ENCODE peak calls at places on chromosomes 13 and 19, in ten cellular contexts. L is sigmoid colon; G is astrocyte of the spinal cord; U is tibial nerve; I is heart left ventricle; O is brain microvascular endothelial cell; J is AG10803; E is adrenal gland; H is CD8-positive, alpha-beta T cell; S is left ventricle myocardium inferior. X is an unnamed sample.
A peak's percentile ranks its signal among the peaks of the same experiment; 100 is the strongest.

GRCh38 chr19:3061214-3062161 is 807 bp downstream of the TLE5 start:
- DNase-seq in L (peak; percentile 84), G (no peak), U (no peak), I (peak; percentile 85), O (no peak), J (peak; percentile 36), E (no peak), H (peak; percentile 79), S (peak; percentile 73), X (no peak)

GRCh38 chr19:56969726-56970125 is 129.2 kb upstream of the PEG3 start:
- DNase-seq in L (no peak), G (no peak), U (no peak), I (no peak), O (no peak), J (no peak), E (peak; percentile 46), H (no peak), S (no peak), X (no peak)

GRCh38 chr19:35380450-35381124 is 9.7 kb downstream of the GPR42 start:
- DNase-seq in L (no peak), G (no peak), U (no peak), I (no peak), O (no peak), J (no peak), E (no peak), H (no peak), S (no peak), X (no peak)

GRCh38 chr19:36121486-36122124 is 6.3 kb downstream of the TBCB start:
- DNase-seq in L (no peak), G (no peak), U (no peak), I (no peak), O (no peak), J (no peak), E (no peak), H (no peak), S (no peak), X (no peak)

GRCh38 chr13:50222569-50223332 is 207.5 kb downstream of the KCNRG start:
- DNase-seq in L (peak; percentile 87), G (peak; percentile 75), U (peak; percentile 62), I (peak; percentile 88), O (peak; percentile 83), J (peak; percentile 95), E (peak; percentile 61), H (no peak), S (peak; percentile 81), X (no peak)

GRCh38 chr13:106859505-106859904 is 291.6 kb upstream of the ARGLU1 start:
- DNase-seq in L (no peak), G (no peak), U (no peak), I (no peak), O (no peak), J (no peak), E (no peak), H (no peak), S (no peak), X (no peak)

GRCh38 chr19:29084266-29084665 is 128.7 kb downstream of the UQCRFS1 start:
- DNase-seq in L (no peak), G (no peak), U (no peak), I (no peak), O (no peak), J (peak; percentile 21), E (peak; percentile 42), H (no peak), S (no peak), X (no peak)

GRCh38 chr13:60398949-60399589 is 2.0 kb downstream of the TDRD3 start:
- DNase-seq in L (no peak), G (peak; percentile 7), U (no peak), I (no peak), O (no peak), J (no peak), E (no peak), H (no peak), S (no peak), X (no peak)

GRCh38 chr19:46787331-46788100 is 878 bp downstream of the SLC1A5 start:
- DNase-seq in L (peak; percentile 87), G (peak; percentile 67), U (peak; percentile 52), I (peak; percentile 80), O (peak; percentile 24), J (peak; percentile 76), E (peak; percentile 41), H (no peak), S (peak; percentile 65), X (no peak)

GRCh38 chr19:19384486-19384885 is 21.0 kb upstream of the GATAD2A start:
- DNase-seq in L (no peak), G (no peak), U (no peak), I (no peak), O (no peak), J (no peak), E (no peak), H (no peak), S (no peak), X (no peak)

GRCh38 chr13:74289861-74290260 is 155.7 kb upstream of the KLF12 start:
- DNase-seq in L (no peak), G (no peak), U (no peak), I (no peak), O (no peak), J (no peak), E (no peak), H (no peak), S (no peak), X (no peak)

GRCh38 chr13:31236211-31236786 is 36.5 kb downstream of the B3GLCT start:
- DNase-seq in L (no peak), G (peak; percentile 54), U (no peak), I (no peak), O (peak; percentile 42), J (peak; percentile 69), E (no peak), H (no peak), S (no peak), X (no peak)

GRCh38 chr13:102907886-102908515 is 62.2 kb downstream of the ERCC5 start:
- DNase-seq in L (no peak), G (no peak), U (no peak), I (no peak), O (no peak), J (peak; percentile 11), E (no peak), H (no peak), S (no peak), X (no peak)

GRCh38 chr19:43432866-43433673 is 18.4 kb downstream of the TEX101 start:
- DNase-seq in L (peak; percentile 68), G (peak; percentile 47), U (no peak), I (peak; percentile 68), O (peak; percentile 32), J (peak; percentile 51), E (peak; percentile 77), H (peak; percentile 51), S (peak; percentile 41), X (no peak)
- TF ChIP-seq CTCF in L (peak; percentile 5), G (peak; percentile 86), U (peak; percentile 69), I (peak; percentile 86), O (peak; percentile 91), J (peak; percentile 87), E (peak; percentile 85), H (peak; percentile 88), S (peak; percentile 88), X (peak; percentile 94)

GRCh38 chr19:10114651-10115391 is 3.3 kb downstream of the P2RY11 start:
- DNase-seq in L (no peak), G (no peak), U (no peak), I (no peak), O (no peak), J (no peak), E (no peak), H (no peak), S (no peak), X (no peak)

GRCh38 chr19:10116866-10117616 is 2.7 kb downstream of the EIF3G start:
- DNase-seq in L (no peak), G (no peak), U (no peak), I (peak; percentile 65), O (no peak), J (no peak), E (no peak), H (no peak), S (no peak), X (no peak)

GRCh38 chr19:10113964-10114650 is 2.6 kb downstream of the P2RY11 start:
- DNase-seq in L (no peak), G (no peak), U (no peak), I (no peak), O (no peak), J (no peak), E (no peak), H (no peak), S (no peak), X (no peak)

GRCh38 chr19:10115392-10116084 is 4.0 kb downstream of the P2RY11 start:
- DNase-seq in L (no peak), G (no peak), U (no peak), I (no peak), O (no peak), J (no peak), E (no peak), H (no peak), S (no peak), X (no peak)

GRCh38 chr19:10116085-10116865 is 3.4 kb downstream of the EIF3G start:
- DNase-seq in L (no peak), G (no peak), U (no peak), I (peak; percentile 37), O (no peak), J (no peak), E (no peak), H (no peak), S (no peak), X (no peak)
- H3K4me3 ChIP-seq in L (no peak overlapping the region), G (no peak overlapping the region), U (no peak overlapping the region), I (no peak overlapping the region), O (no peak overlapping the region), J (no peak overlapping the region), E (no peak overlapping the region), H (no peak overlapping the region), S (no peak overlapping the region), X (no peak overlapping the region)

DNA sequence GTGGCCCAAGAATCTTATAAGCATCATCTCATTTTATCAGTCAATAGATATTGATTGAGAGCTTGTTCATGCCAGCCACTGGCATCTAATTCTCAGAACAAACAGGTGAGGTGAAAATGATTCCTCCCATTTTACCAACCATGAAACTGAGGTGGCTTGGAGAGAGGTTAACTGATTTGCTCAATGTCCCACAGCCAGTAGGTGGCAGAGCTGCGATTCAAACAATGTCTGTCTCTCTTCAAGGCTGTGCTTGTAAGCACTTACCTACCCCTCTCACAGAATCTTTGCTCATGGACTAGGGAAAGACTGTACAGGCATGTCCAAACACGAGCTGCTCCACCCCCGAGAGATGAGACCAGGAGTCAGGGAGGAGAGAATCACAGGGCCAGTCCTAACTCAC is 21.5 kb upstream of the GSX1 start:
- DNase-seq in L (no peak), G (no peak), U (no peak), I (no peak), O (peak; percentile 8), J (peak; percentile 12), E (no peak), H (no peak), S (no peak), X (peak; percentile 18)
- TF ChIP-seq CTCF in L (no peak), G (peak; percentile 32), U (no peak), I (peak; percentile 14), O (peak; percentile 52), J (peak; percentile 49), E (no peak), H (no peak), S (peak; percentile 36), X (peak; percentile 84)

GRCh38 chr13:79709526-79709925 is 228.6 kb downstream of the NDFIP2 start:
- DNase-seq in L (no peak), G (peak; percentile 34), U (no peak), I (no peak), O (no peak), J (peak; percentile 83), E (no peak), H (no peak), S (no peak), X (no peak)

DNA sequence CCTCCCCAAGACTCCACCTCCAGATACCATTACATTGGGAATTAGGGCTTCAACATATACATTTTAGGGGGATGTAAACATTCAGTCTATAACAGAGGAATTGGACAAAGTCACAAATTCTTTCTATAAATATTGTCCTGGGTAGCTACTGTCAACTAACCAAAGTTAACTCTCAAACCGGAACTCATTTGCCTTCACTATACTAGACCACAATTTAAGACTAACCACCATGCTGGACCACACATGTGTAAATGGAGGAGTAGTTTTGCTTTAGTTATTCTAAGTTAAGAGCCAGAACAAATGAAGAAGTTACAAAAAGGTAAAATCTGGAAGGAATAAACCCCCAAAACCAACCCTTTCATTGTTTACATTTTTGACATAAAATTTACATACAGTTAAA is 222.8 kb downstream of the NDFIP2 start:
- DNase-seq in L (no peak), G (no peak), U (no peak), I (no peak), O (no peak), J (no peak), E (no peak), H (no peak), S (no peak), X (peak; percentile 8)
- H3K4me3 ChIP-seq in L (no peak overlapping the region), G (no peak overlapping the region), U (no peak overlapping the region), I (no peak overlapping the region), O (no peak overlapping the region), J (no peak overlapping the region), E (no peak overlapping the region), H (no peak overlapping the region), S (no peak overlapping the region), X (no peak overlapping the region)

X was measured in GM12864.